ENCODE peak calls at places on chromosomes 7 and 10, in four cellular contexts. B is upper lobe of right lung, S is cardiac fibroblast, Y is PC-9. F is an unnamed sample.

GRCh38 chr7:135156290-135156689 is 8.4 kb downstream of the TMEM140 start:
- DNase-seq in S (no peak), B (no peak), Y (no peak), F (no peak)

GRCh38 chr10:17348111-17349008 is 106.0 kb downstream of the ST8SIA6 start:
- DNase-seq in Y (peak), S (peak), B (no peak), F (peak)

GRCh38 chr10:121465215-121465614 is 133.0 kb downstream of the FGFR2 start:
- DNase-seq in B (no peak), S (no peak), Y (no peak), F (no peak)

GRCh38 chr10:80613466-80613865 is 75.8 kb downstream of the SH2D4B start:
- DNase-seq in Y (no peak), S (no peak), B (no peak), F (no peak)

GRCh38 chr10:99854860-99855259 is 72.4 kb downstream of the ABCC2 start:
- DNase-seq in B (no peak), S (peak), Y (no peak), F (peak)

GRCh38 chr7:38321515-38321944 is 48.1 kb upstream of the TARP start:
- DNase-seq in Y (no peak), S (peak), B (no peak), F (peak)

GRCh38 chr7:124411796-124412195 is 353.8 kb downstream of the GPR37 start:
- DNase-seq in Y (no peak), B (no peak), S (no peak), F (no peak)

GRCh38 chr7:51082096-51082840 is 234.3 kb downstream of the COBL start:
- DNase-seq in S (no peak), Y (no peak), B (no peak), F (no peak)

GRCh38 chr10:91462423-91462822 is 52.3 kb downstream of the HECTD2 start:
- DNase-seq in Y (no peak), B (no peak), S (no peak), F (peak)

GRCh38 chr10:101050206-101051069 is 11.4 kb upstream of the KAZALD1 start:
- DNase-seq in B (peak), S (peak), Y (no peak), F (peak)

GRCh38 chr7:118184392-118184899 is 482 bp downstream of the LSM8 start:
- DNase-seq in S (peak), Y (no peak), B (no peak), F (peak)

GRCh38 chr10:26881600-26882331 is 21.0 kb upstream of the ABI1 start:
- DNase-seq in S (peak), B (no peak), Y (peak), F (peak)

GRCh38 chr7:131723926-131724325 is 167.5 kb upstream of the PODXL start:
- DNase-seq in S (no peak), B (no peak), Y (peak), F (peak)

GRCh38 chr10:122189185-122189584 is 81.9 kb upstream of the BTBD16 start:
- DNase-seq in B (no peak), Y (no peak), S (no peak), F (no peak)

GRCh38 chr7:5396999-5397656 is 26.5 kb downstream of the TNRC18 start:
- DNase-seq in B (peak), Y (peak), S (peak), F (peak)

GRCh38 chr7:111429781-111430180 is 132.5 kb downstream of the IMMP2L start:
- DNase-seq in B (no peak), Y (no peak), S (no peak), F (peak)

GRCh38 chr10:112210672-112211071 is 27.1 kb upstream of the GPAM start:
- DNase-seq in B (no peak), Y (no peak), S (no peak), F (no peak)

GRCh38 chr7:157685430-157686284 is 348.9 kb downstream of the DNAJB6 start:
- DNase-seq in Y (no peak), S (no peak), B (peak), F (no peak)

GRCh38 chr10:98252451-98252850 is 15.5 kb downstream of the LOXL4 start:
- DNase-seq in B (no peak), Y (no peak), S (no peak), F (no peak)

GRCh38 chr7:75734586-75735047 is 4.1 kb downstream of the HIP1 start:
- DNase-seq in B (no peak), Y (no peak), S (peak), F (no peak)

GRCh38 chr7:20395094-20395493 is 64.4 kb downstream of the ITGB8 start:
- DNase-seq in S (peak), Y (peak), B (no peak), F (peak)

GRCh38 chr10:97849101-97849490 is 547 bp upstream of the GOLGA7B start:
- DNase-seq in Y (peak), B (peak), S (no peak), F (no peak)

GRCh38 chr7:74175270-74175803 is 1.2 kb downstream of the EIF4H start:
- DNase-seq in B (no peak), Y (no peak), S (no peak), F (no peak)

GRCh38 chr10:1047937-1048336 is 982 bp downstream of the IDI1 start:
- DNase-seq in S (no peak), Y (no peak), B (no peak), F (no peak)

GRCh38 chr7:84412161-84412969 is 217.8 kb upstream of the SEMA3A start:
- DNase-seq in B (no peak), S (peak), Y (peak), F (peak)

GRCh38 chr7:142461437-142461836 is 203.6 kb upstream of the PRSS58 start:
- DNase-seq in B (no peak), Y (no peak), S (peak), F (peak)

GRCh38 chr7:17318146-17318545 is 19.7 kb downstream of the AHR start:
- DNase-seq in B (no peak), Y (no peak), S (peak), F (peak)

GRCh38 chr7:137851361-137851945 is 4.7 kb upstream of the DGKI start:
- DNase-seq in S (no peak), B (no peak), Y (no peak), F (no peak)

GRCh38 chr10:42979730-42980467 is 97.0 kb upstream of the RET start:
- DNase-seq in Y (no peak), B (no peak), S (no peak), F (no peak)

GRCh38 chr7:141302617-141303016 is 228.8 kb downstream of the TMEM178B start:
- DNase-seq in S (no peak), B (no peak), Y (no peak), F (no peak)

GRCh38 chr7:93156884-93157283 is 8.7 kb upstream of the SAMD9L start:
- DNase-seq in Y (no peak), B (no peak), S (no peak), F (no peak)

GRCh38 chr7:43244782-43245181 is 132.3 kb downstream of the HECW1 start:
- DNase-seq in Y (no peak), S (no peak), B (no peak), F (no peak)

GRCh38 chr7:155874010-155874409 is 61.7 kb upstream of the SHH start:
- DNase-seq in Y (no peak), S (no peak), B (no peak), F (no peak)

GRCh38 chr10:66381045-66381444 is 544.8 kb upstream of the LRRTM3 start:
- DNase-seq in Y (no peak), S (no peak), B (no peak), F (no peak)

GRCh38 chr10:66378117-66378876 is 547.5 kb upstream of the LRRTM3 start:
- DNase-seq in Y (no peak), B (no peak), S (no peak), F (no peak)
- TF ChIP-seq CTCF in Y (no peak), B (no peak), S (no peak), F (no peak)

GRCh38 chr10:68231916-68232315 is at the start of gene ATOH7:
- DNase-seq in B (no peak), S (no peak), Y (no peak), F (no peak)
- H3K4me3 ChIP-seq in B (peak), S (peak), Y (peak), F (peak)

DNA sequence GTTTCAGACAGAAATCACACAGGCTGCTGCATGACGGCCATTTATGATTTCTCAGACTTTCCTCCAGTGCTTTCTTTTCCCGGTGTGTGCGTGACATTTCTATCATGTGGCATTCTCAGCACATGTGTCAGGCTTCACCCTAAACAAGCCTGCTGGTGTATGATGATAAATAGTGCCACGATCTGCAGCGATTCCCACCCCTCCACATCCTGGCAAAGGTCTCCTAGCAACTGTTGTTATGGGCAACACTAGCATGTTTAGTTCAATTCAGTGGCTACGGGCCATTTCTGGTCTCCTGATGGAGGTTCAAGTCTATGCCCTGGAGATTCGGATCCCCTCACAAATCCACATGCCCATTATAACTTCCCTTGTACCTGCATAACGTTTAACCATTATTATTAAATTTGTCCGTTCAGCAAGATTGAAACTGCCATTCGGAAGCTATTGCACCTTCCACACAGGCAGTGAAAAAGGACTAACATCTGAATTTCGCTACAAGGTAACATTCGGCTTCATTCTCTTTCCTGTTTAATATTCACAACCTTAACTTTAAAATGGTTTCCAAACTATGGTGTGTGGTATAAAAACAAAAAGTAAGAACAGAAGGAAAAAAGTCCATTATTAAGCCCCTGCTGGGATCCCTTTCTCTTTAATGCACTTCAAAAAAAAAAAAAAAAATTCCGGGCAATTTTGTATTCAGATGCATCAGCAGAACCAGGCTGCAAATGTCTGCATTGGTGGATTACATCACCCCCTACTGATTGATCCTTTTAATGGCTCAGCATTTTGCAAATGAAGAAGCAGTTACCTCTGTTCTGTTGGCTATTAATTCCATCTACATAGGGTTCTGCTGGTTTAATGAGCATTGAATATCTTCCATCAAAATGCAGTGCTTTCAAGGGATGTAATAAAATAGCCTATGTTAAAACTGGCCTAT is 90.2 kb downstream of the FRMD4A start:
- DNase-seq in Y (no peak), B (no peak), S (no peak), F (peak)
- TF ChIP-seq CTCF in Y (no peak), B (peak), S (no peak), F (no peak)

DNA sequence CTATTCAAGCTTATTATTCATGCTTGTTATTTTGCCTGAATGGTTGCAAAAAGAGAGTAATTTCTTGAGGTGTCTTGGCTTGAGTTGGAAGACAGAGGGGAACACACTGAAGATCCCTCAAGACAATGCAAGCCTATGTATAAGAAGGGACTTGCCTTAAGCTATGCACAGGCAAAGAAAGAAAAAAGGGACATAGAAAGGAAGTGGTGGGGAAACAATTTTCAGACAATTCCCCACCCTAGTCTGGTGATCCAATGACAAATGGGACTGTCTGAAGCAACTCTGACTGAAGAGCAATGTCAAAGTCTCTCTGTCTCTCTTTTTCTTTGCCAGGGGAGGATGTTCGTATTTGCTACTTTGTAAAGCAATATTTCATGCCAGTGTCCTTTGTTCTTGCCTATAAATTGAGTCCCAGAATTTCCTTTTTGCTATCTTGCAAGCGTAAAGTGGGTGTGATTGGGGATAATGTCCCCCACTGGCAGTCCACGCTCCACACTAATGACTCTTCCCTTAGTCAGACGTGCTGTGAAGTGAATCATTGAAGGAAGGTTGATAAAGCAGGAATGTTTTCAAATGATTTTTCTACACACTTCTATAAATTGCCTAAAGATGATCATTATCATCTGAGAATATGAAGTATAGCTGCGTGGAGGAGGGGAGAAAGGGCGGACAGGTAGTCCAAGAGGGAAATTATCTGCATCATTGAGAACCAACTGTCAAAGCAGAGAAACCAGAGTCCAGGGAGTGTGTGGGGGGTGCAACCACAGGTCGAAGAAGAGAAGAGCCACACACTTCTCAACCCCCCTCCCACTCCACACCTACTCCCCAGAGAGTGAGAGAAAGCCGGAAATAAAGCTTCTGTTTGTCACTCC is 243.8 kb upstream of the ETV1 start:
- DNase-seq in S (peak), Y (peak), B (no peak), F (peak)
- H3K4me3 ChIP-seq in S (no peak), Y (no peak), B (no peak), F (no peak)

GRCh38 chr7:30332549-30332948 is 48.2 kb downstream of the ZNRF2 start:
- DNase-seq in B (no peak), Y (no peak), S (no peak), F (no peak)

GRCh38 chr7:30331338-30331737 is 46.9 kb downstream of the ZNRF2 start:
- DNase-seq in Y (no peak), S (peak), B (no peak), F (peak)

GRCh38 chr7:30330134-30331111 is 46.0 kb downstream of the ZNRF2 start:
- DNase-seq in Y (no peak), S (no peak), B (no peak), F (no peak)

DNA sequence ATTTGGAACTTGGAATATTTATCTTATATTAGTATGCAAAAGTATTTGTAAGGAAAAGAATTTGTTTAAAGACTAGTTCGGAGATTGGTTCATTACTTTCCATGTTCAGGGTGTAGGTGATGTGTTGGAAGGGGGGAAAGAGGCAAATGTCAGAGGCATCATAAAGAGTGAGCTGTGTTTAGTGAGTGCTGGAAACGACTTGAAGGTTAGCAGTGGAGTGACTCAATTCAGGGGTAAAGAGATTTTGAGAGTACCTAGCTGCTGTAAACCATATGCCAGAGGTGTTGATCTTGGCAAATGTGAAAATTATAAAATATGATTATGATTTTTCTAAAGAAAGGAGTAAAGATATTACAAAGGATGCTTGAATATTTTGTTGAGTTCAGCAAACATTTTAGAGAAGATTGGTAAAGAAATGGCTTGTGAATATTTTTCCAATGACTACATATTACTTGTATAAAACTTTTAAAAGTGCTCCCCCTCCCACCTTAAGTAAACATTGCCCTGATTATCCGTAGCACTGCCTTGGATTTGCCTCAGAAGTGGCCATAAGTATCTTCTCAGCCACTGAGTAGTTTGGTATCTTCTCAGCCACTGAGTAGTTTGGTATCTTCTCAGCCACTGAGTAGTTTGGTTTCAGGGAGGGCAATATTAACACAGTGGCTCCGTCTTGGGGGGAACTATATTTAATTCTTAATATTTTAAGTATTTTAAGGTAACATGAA is 51.5 kb downstream of the ZNRF2 start:
- DNase-seq in Y (no peak), B (no peak), S (no peak), F (no peak)
- TF ChIP-seq CTCF in Y (no peak), B (no peak), S (no peak), F (no peak)

GRCh38 chr10:45463244-45464116 is 89.5 kb downstream of the ALOX5 start:
- DNase-seq in S (no peak), B (no peak), Y (no peak), F (no peak)
- H3K4me3 ChIP-seq in S (no peak), B (no peak), Y (no peak), F (no peak)

GRCh38 chr7:151818674-151819519 is 58.0 kb downstream of the PRKAG2 start:
- DNase-seq in Y (peak), S (no peak), B (no peak), F (no peak)
- TF ChIP-seq CTCF in Y (no peak), S (no peak), B (no peak), F (no peak)

GRCh38 chr10:132331259-132331955 is 586 bp upstream of the LRRC27 start:
- DNase-seq in S (peak), B (no peak), Y (no peak), F (no peak)

GRCh38 chr10:132330486-132330833 is 1.5 kb upstream of the LRRC27 start:
- DNase-seq in B (no peak), Y (no peak), S (no peak), F (no peak)

GRCh38 chr10:132328130-132328529 is 3.9 kb upstream of the LRRC27 start:
- DNase-seq in S (no peak), Y (no peak), B (no peak), F (no peak)

GRCh38 chr10:132328738-132329137 is 3.3 kb upstream of the LRRC27 start:
- DNase-seq in Y (no peak), B (no peak), S (peak), F (peak)

GRCh38 chr10:132329565-132330485 is 2.2 kb upstream of the LRRC27 start:
- DNase-seq in S (peak), Y (peak), B (no peak), F (peak)
- H3K4me3 ChIP-seq in S (peak), Y (peak), B (peak), F (peak)

GRCh38 chr10:77756319-77757232 is 119.0 kb upstream of the KCNMA1 start:
- DNase-seq in B (no peak), Y (peak), S (peak), F (peak)
- TF ChIP-seq CTCF in B (peak), Y (peak), S (peak), F (peak)